ENCODE peak calls at places on chromosomes 6 and 20, in nine cellular contexts. K is osteocyte; Y is fibroblast of pulmonary artery; P is progenitor cell of endocrine pancreas; U is head of caudate nucleus; A is Daoy; V is KBM-7; G is tibial artery; E is activated CD4-positive, alpha-beta T cell treated with anti-CD3 and anti-CD28 coated beads, Interleukin-2, amount 10 ng/mL, durations not matched to agents 7 days and 5 days. M is an unnamed sample.

GRCh38 chr6:6866656-6867390 is 240.9 kb upstream of the RREB1 start:
- DNase-seq in K (no peak), Y (no peak), P (no peak), U (no peak), A (no peak), V (no peak), G (no peak), E (no peak), M (no peak)

GRCh38 chr20:25204550-25205276 is 9.2 kb downstream of the ENTPD6 start:
- DNase-seq in K (no peak), Y (no peak), P (no peak), U (no peak), A (no peak), V (peak), G (no peak), E (no peak), M (no peak)

GRCh38 chr20:23507346-23507745 is 16.4 kb downstream of the CST8 start:
- DNase-seq in K (no peak), Y (no peak), P (no peak), U (no peak), A (no peak), V (no peak), G (no peak), E (no peak), M (peak)

GRCh38 chr6:81700414-81700813 is 52.1 kb downstream of the TENT5A start:
- DNase-seq in K (no peak), Y (no peak), P (no peak), U (no peak), A (no peak), V (no peak), G (no peak), E (no peak), M (no peak)

GRCh38 chr6:87661503-87661902 is 40.5 kb downstream of the AKIRIN2 start:
- DNase-seq in K (no peak), Y (no peak), P (no peak), U (no peak), A (no peak), V (no peak), G (no peak), E (no peak), M (no peak)

GRCh38 chr20:29740601-29740950 is 1516.9 kb upstream of the DEFB115 start:
- DNase-seq in K (no peak), Y (no peak), P (no peak), U (no peak), A (no peak), V (no peak), G (peak), E (no peak), M (no peak)

GRCh38 chr20:18637296-18637695 is 49.4 kb downstream of the DTD1 start:
- DNase-seq in K (no peak), Y (no peak), P (no peak), U (no peak), A (no peak), V (no peak), G (no peak), E (no peak), M (no peak)

GRCh38 chr20:6613280-6613861 is 154.1 kb upstream of the BMP2 start:
- DNase-seq in K (no peak), Y (no peak), P (no peak), U (no peak), A (peak), V (no peak), G (no peak), E (no peak), M (no peak)

M was measured in cardiac muscle cell.